ENCODE peak calls at places on chromosomes 1 and 21, in ten cellular contexts. One of them, this sample, is unnamed. For H3K9me3, the result is how much of the 10 kb centered on the place peaks cover.

GRCh38 chr1:21590116-21590905 is 78.8 kb downstream of the RAP1GAP start:
- DNase-seq in ovary: no peak
- DNase-seq in heart right ventricle: no peak
- DNase-seq in GM23248: no peak
- DNase-seq in CD8-positive, alpha-beta memory T cell: no peak
- DNase-seq in SK-N-SH: peak
- DNase-seq in Karpas-422: no peak
- DNase-seq in breast epithelium: no peak
- DNase-seq in PC-9: no peak
- DNase-seq in effector memory CD4-positive, alpha-beta T cell: no peak
- DNase-seq in this sample: no peak

GRCh38 chr21:39675595-39675994 is 62.9 kb downstream of the B3GALT5 start:
- DNase-seq in ovary: no peak
- DNase-seq in heart right ventricle: no peak
- DNase-seq in GM23248: no peak
- DNase-seq in CD8-positive, alpha-beta memory T cell: no peak
- DNase-seq in SK-N-SH: peak
- DNase-seq in Karpas-422: no peak
- DNase-seq in breast epithelium: no peak
- DNase-seq in PC-9: no peak
- DNase-seq in effector memory CD4-positive, alpha-beta T cell: no peak
- DNase-seq in this sample: no peak

GRCh38 chr1:167103236-167103894 is 9.5 kb downstream of the STYXL2 start:
- DNase-seq in ovary: no peak
- DNase-seq in heart right ventricle: no peak
- DNase-seq in GM23248: no peak
- DNase-seq in CD8-positive, alpha-beta memory T cell: no peak
- DNase-seq in SK-N-SH: no peak
- DNase-seq in Karpas-422: no peak
- DNase-seq in breast epithelium: no peak
- DNase-seq in PC-9: peak
- DNase-seq in effector memory CD4-positive, alpha-beta T cell: no peak
- DNase-seq in this sample: no peak

GRCh38 chr21:26961704-26962103 is 5.2 kb downstream of the ADAMTS5 start:
- DNase-seq in ovary: peak
- DNase-seq in heart right ventricle: no peak
- DNase-seq in GM23248: peak
- DNase-seq in CD8-positive, alpha-beta memory T cell: no peak
- DNase-seq in SK-N-SH: peak
- DNase-seq in Karpas-422: peak
- DNase-seq in breast epithelium: no peak
- DNase-seq in PC-9: no peak
- DNase-seq in effector memory CD4-positive, alpha-beta T cell: no peak
- DNase-seq in this sample: no peak

GRCh38 chr1:219568728-219569127 is 44.2 kb downstream of the ZC3H11B start:
- DNase-seq in ovary: no peak
- DNase-seq in heart right ventricle: no peak
- DNase-seq in GM23248: peak
- DNase-seq in CD8-positive, alpha-beta memory T cell: no peak
- DNase-seq in SK-N-SH: no peak
- DNase-seq in Karpas-422: no peak
- DNase-seq in breast epithelium: no peak
- DNase-seq in PC-9: no peak
- DNase-seq in effector memory CD4-positive, alpha-beta T cell: no peak
- DNase-seq in this sample: no peak

GRCh38 chr1:115976062-115976899 is at the start of gene SLC22A15:
- DNase-seq in ovary: peak
- DNase-seq in heart right ventricle: peak
- DNase-seq in GM23248: peak
- DNase-seq in CD8-positive, alpha-beta memory T cell: peak
- DNase-seq in SK-N-SH: peak
- DNase-seq in Karpas-422: no peak
- DNase-seq in breast epithelium: peak
- DNase-seq in PC-9: peak
- DNase-seq in effector memory CD4-positive, alpha-beta T cell: peak
- DNase-seq in this sample: peak

GRCh38 chr1:232435746-232436145 is 194.2 kb downstream of the SIPA1L2 start:
- DNase-seq in ovary: peak
- DNase-seq in heart right ventricle: peak
- DNase-seq in GM23248: peak
- DNase-seq in CD8-positive, alpha-beta memory T cell: no peak
- DNase-seq in SK-N-SH: no peak
- DNase-seq in Karpas-422: no peak
- DNase-seq in breast epithelium: no peak
- DNase-seq in PC-9: no peak
- DNase-seq in effector memory CD4-positive, alpha-beta T cell: no peak
- DNase-seq in this sample: no peak

GRCh38 chr1:68116643-68117235 is 66.3 kb upstream of the DIRAS3 start:
- DNase-seq in ovary: peak
- DNase-seq in heart right ventricle: no peak
- DNase-seq in GM23248: peak
- DNase-seq in CD8-positive, alpha-beta memory T cell: peak
- DNase-seq in SK-N-SH: peak
- DNase-seq in Karpas-422: peak
- DNase-seq in breast epithelium: no peak
- DNase-seq in PC-9: peak
- DNase-seq in effector memory CD4-positive, alpha-beta T cell: no peak
- DNase-seq in this sample: peak

GRCh38 chr1:213535679-213536078 is 452.1 kb upstream of the PROX1 start:
- DNase-seq in ovary: no peak
- DNase-seq in heart right ventricle: no peak
- DNase-seq in GM23248: no peak
- DNase-seq in CD8-positive, alpha-beta memory T cell: no peak
- DNase-seq in SK-N-SH: no peak
- DNase-seq in Karpas-422: no peak
- DNase-seq in breast epithelium: no peak
- DNase-seq in PC-9: no peak
- DNase-seq in effector memory CD4-positive, alpha-beta T cell: no peak
- DNase-seq in this sample: no peak

GRCh38 chr1:34907487-34908090 is 21.9 kb downstream of the DLGAP3 start:
- DNase-seq in ovary: no peak
- DNase-seq in heart right ventricle: no peak
- DNase-seq in GM23248: peak
- DNase-seq in CD8-positive, alpha-beta memory T cell: no peak
- DNase-seq in SK-N-SH: no peak
- DNase-seq in Karpas-422: peak
- DNase-seq in breast epithelium: no peak
- DNase-seq in PC-9: no peak
- DNase-seq in effector memory CD4-positive, alpha-beta T cell: no peak
- DNase-seq in this sample: no peak

GRCh38 chr21:35020902-35021301 is 28.2 kb downstream of the RUNX1 start:
- DNase-seq in ovary: no peak
- DNase-seq in heart right ventricle: no peak
- DNase-seq in GM23248: peak
- DNase-seq in CD8-positive, alpha-beta memory T cell: no peak
- DNase-seq in SK-N-SH: no peak
- DNase-seq in Karpas-422: no peak
- DNase-seq in breast epithelium: no peak
- DNase-seq in PC-9: no peak
- DNase-seq in effector memory CD4-positive, alpha-beta T cell: no peak
- DNase-seq in this sample: no peak

GRCh38 chr1:104617474-104617873 is 867.8 kb downstream of the AMY1C start:
- DNase-seq in ovary: no peak
- DNase-seq in heart right ventricle: no peak
- DNase-seq in GM23248: no peak
- DNase-seq in CD8-positive, alpha-beta memory T cell: no peak
- DNase-seq in SK-N-SH: no peak
- DNase-seq in Karpas-422: no peak
- DNase-seq in breast epithelium: no peak
- DNase-seq in PC-9: no peak
- DNase-seq in effector memory CD4-positive, alpha-beta T cell: no peak
- DNase-seq in this sample: no peak

GRCh38 chr1:44733365-44733764 is 2.4 kb upstream of the RNU5D-1 start:
- DNase-seq in ovary: no peak
- DNase-seq in heart right ventricle: no peak
- DNase-seq in GM23248: peak
- DNase-seq in CD8-positive, alpha-beta memory T cell: no peak
- DNase-seq in SK-N-SH: no peak
- DNase-seq in Karpas-422: no peak
- DNase-seq in breast epithelium: peak
- DNase-seq in PC-9: no peak
- DNase-seq in effector memory CD4-positive, alpha-beta T cell: no peak
- DNase-seq in this sample: no peak

GRCh38 chr1:230824571-230825060 is 43.7 kb downstream of the C1orf198 start:
- DNase-seq in ovary: no peak
- DNase-seq in heart right ventricle: no peak
- DNase-seq in GM23248: peak
- DNase-seq in CD8-positive, alpha-beta memory T cell: no peak
- DNase-seq in SK-N-SH: no peak
- DNase-seq in Karpas-422: no peak
- DNase-seq in breast epithelium: no peak
- DNase-seq in PC-9: peak
- DNase-seq in effector memory CD4-positive, alpha-beta T cell: no peak
- DNase-seq in this sample: peak

GRCh38 chr1:18513995-18514394 is 33.3 kb downstream of the KLHDC7A start:
- DNase-seq in ovary: no peak
- DNase-seq in heart right ventricle: no peak
- DNase-seq in GM23248: no peak
- DNase-seq in CD8-positive, alpha-beta memory T cell: no peak
- DNase-seq in SK-N-SH: no peak
- DNase-seq in Karpas-422: no peak
- DNase-seq in breast epithelium: no peak
- DNase-seq in PC-9: no peak
- DNase-seq in effector memory CD4-positive, alpha-beta T cell: no peak
- DNase-seq in this sample: no peak

GRCh38 chr1:222404710-222405109 is 143.2 kb downstream of the HHIPL2 start:
- DNase-seq in ovary: no peak
- DNase-seq in heart right ventricle: no peak
- DNase-seq in GM23248: no peak
- DNase-seq in CD8-positive, alpha-beta memory T cell: no peak
- DNase-seq in SK-N-SH: no peak
- DNase-seq in Karpas-422: no peak
- DNase-seq in breast epithelium: no peak
- DNase-seq in PC-9: no peak
- DNase-seq in effector memory CD4-positive, alpha-beta T cell: no peak
- DNase-seq in this sample: no peak
- H3K4me3 ChIP-seq in ovary: no peak
- H3K4me3 ChIP-seq in heart right ventricle: no peak
- H3K4me3 ChIP-seq in GM23248: no peak
- H3K4me3 ChIP-seq in CD8-positive, alpha-beta memory T cell: no peak
- H3K4me3 ChIP-seq in SK-N-SH: no peak
- H3K4me3 ChIP-seq in Karpas-422: no peak
- H3K4me3 ChIP-seq in breast epithelium: no peak
- H3K4me3 ChIP-seq in PC-9: peak
- H3K4me3 ChIP-seq in effector memory CD4-positive, alpha-beta T cell: peak
- H3K4me3 ChIP-seq in this sample: no peak

DNA sequence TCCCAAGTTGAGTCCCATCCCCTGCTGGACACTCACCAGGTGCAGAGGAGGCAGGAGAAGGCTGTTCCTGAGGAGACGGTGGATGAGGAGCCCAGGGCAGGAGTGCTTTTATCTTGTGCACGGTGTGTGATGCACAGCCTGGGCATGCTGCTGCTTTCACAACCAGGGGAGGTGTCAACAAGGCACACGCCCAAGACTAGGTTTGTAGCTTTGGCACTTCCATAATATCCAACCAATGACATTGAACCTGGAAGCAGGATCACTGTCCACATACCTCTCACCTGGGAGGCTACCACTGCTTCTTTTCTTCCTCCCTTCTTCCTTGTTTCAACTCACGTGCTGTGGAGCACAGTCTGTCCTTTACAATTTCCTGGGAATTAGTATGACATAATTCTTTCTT is at the start of gene LCE3D:
- DNase-seq in ovary: no peak
- DNase-seq in heart right ventricle: no peak
- DNase-seq in GM23248: peak
- DNase-seq in CD8-positive, alpha-beta memory T cell: no peak
- DNase-seq in SK-N-SH: no peak
- DNase-seq in Karpas-422: no peak
- DNase-seq in breast epithelium: no peak
- DNase-seq in PC-9: no peak
- DNase-seq in effector memory CD4-positive, alpha-beta T cell: no peak
- DNase-seq in this sample: no peak
- H3K9me3 ChIP-seq in ovary: under half
- H3K9me3 ChIP-seq in heart right ventricle: under half
- H3K9me3 ChIP-seq in GM23248: under half
- H3K9me3 ChIP-seq in CD8-positive, alpha-beta memory T cell: under half
- H3K9me3 ChIP-seq in SK-N-SH: under half
- H3K9me3 ChIP-seq in Karpas-422: under half
- H3K9me3 ChIP-seq in breast epithelium: under half
- H3K9me3 ChIP-seq in PC-9: under half
- H3K9me3 ChIP-seq in effector memory CD4-positive, alpha-beta T cell: under half
- H3K9me3 ChIP-seq in this sample: under half

GRCh38 chr1:227453962-227454361 is 109.4 kb upstream of the ZNF678 start:
- DNase-seq in ovary: no peak
- DNase-seq in heart right ventricle: no peak
- DNase-seq in GM23248: no peak
- DNase-seq in CD8-positive, alpha-beta memory T cell: no peak
- DNase-seq in SK-N-SH: peak
- DNase-seq in Karpas-422: no peak
- DNase-seq in breast epithelium: no peak
- DNase-seq in PC-9: no peak
- DNase-seq in effector memory CD4-positive, alpha-beta T cell: no peak
- DNase-seq in this sample: no peak
- H3K27ac ChIP-seq in ovary: no peak
- H3K27ac ChIP-seq in heart right ventricle: no peak
- H3K27ac ChIP-seq in GM23248: no peak
- H3K27ac ChIP-seq in CD8-positive, alpha-beta memory T cell: no peak
- H3K27ac ChIP-seq in SK-N-SH: no peak
- H3K27ac ChIP-seq in Karpas-422: no peak
- H3K27ac ChIP-seq in breast epithelium: no peak
- H3K27ac ChIP-seq in PC-9: no peak
- H3K27ac ChIP-seq in effector memory CD4-positive, alpha-beta T cell: no peak
- H3K27ac ChIP-seq in this sample: no peak

GRCh38 chr1:161432091-161432490 is 64.4 kb upstream of the CFAP126 start:
- DNase-seq in ovary: no peak
- DNase-seq in heart right ventricle: no peak
- DNase-seq in GM23248: no peak
- DNase-seq in CD8-positive, alpha-beta memory T cell: no peak
- DNase-seq in SK-N-SH: no peak
- DNase-seq in Karpas-422: no peak
- DNase-seq in breast epithelium: no peak
- DNase-seq in PC-9: no peak
- DNase-seq in effector memory CD4-positive, alpha-beta T cell: no peak
- DNase-seq in this sample: no peak

DNA sequence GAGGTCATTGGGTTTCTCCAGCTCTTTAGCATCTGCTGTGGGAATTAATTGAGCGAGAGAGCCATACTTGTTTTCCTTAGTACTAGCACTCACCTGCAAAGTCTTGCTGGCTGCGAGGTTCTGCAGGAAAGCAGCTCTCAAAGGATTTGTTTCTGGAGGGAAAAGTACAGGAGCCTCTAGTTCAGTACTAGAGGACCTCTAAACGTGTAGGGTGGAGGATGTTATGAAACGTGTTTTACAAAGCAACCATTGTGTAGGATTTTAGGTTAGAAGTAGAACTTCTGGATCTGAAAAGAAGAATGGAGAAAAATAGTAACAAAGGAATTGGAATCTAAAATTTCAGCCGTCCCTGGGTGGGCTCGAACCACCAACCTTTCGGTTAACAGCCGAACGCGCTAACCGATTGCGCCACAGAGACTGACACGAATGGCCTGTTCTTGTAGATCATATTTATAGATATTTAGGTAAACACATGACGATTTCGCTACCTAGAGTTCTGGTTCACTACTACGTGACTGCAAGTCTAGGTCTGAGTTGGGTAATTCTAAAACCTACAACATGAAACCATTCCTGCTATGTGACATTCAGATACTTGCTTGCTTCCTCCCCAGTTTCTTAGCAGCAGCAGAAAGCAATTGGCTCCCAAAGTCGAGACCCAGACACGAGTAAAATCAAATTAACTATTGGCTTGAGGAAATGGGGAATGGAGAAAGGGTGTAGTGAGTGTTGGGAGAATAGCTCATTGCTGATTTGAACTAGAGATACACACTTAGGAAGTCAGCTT is 60.2 kb upstream of the CFAP126 start:
- DNase-seq in ovary: no peak
- DNase-seq in heart right ventricle: no peak
- DNase-seq in GM23248: peak
- DNase-seq in CD8-positive, alpha-beta memory T cell: no peak
- DNase-seq in SK-N-SH: peak
- DNase-seq in Karpas-422: peak
- DNase-seq in breast epithelium: no peak
- DNase-seq in PC-9: peak
- DNase-seq in effector memory CD4-positive, alpha-beta T cell: no peak
- DNase-seq in this sample: no peak
- H3K4me3 ChIP-seq in ovary: no peak
- H3K4me3 ChIP-seq in heart right ventricle: no peak
- H3K4me3 ChIP-seq in GM23248: no peak
- H3K4me3 ChIP-seq in CD8-positive, alpha-beta memory T cell: peak
- H3K4me3 ChIP-seq in SK-N-SH: peak
- H3K4me3 ChIP-seq in Karpas-422: no peak
- H3K4me3 ChIP-seq in breast epithelium: no peak
- H3K4me3 ChIP-seq in PC-9: peak
- H3K4me3 ChIP-seq in effector memory CD4-positive, alpha-beta T cell: no peak
- H3K4me3 ChIP-seq in this sample: no peak